ENCODE peak calls at places on chromosomes 1 and 21, in four cellular contexts. D is AG04450, G is epithelial cell of esophagus, T is T47D. B is an unnamed sample.

GRCh38 chr1:8424539-8425116 is 106.7 kb downstream of the SLC45A1 start:
- DNase-seq in T (no peak), G (no peak), D (no peak), B (peak)

GRCh38 chr1:10814954-10815862 is 18.8 kb upstream of the CASZ1 start:
- DNase-seq in G (no peak), D (no peak), T (no peak), B (peak)

GRCh38 chr1:9723068-9723805 is 71.7 kb downstream of the PIK3CD start:
- DNase-seq in D (no peak), T (no peak), G (no peak), B (no peak)

GRCh38 chr1:177780096-177780700 is 189.7 kb downstream of the SEC16B start:
- DNase-seq in D (peak), T (peak), G (peak), B (peak)

GRCh38 chr1:156368889-156369684 is at the start of gene RHBG:
- DNase-seq in T (peak), D (no peak), G (peak), B (peak)

GRCh38 chr1:150574260-150575071 is 4.9 kb downstream of the MCL1 start:
- DNase-seq in G (no peak), T (no peak), D (no peak), B (peak)

GRCh38 chr1:8985915-8986813 is 40.1 kb downstream of the SLC2A7 start:
- DNase-seq in D (peak), T (peak), G (peak), B (peak)

GRCh38 chr1:160641323-160642280 is 5.2 kb downstream of the SLAMF1 start:
- DNase-seq in G (no peak), D (no peak), T (no peak), B (no peak)

GRCh38 chr1:63073530-63074306 is 248.6 kb upstream of the FOXD3 start:
- DNase-seq in G (peak), D (no peak), T (no peak), B (peak)

GRCh38 chr1:159076753-159077656 is at the start of gene AIM2:
- DNase-seq in D (no peak), G (no peak), T (no peak), B (no peak)

GRCh38 chr1:117821782-117822447 is 107.5 kb downstream of the GDAP2 start:
- DNase-seq in T (peak), G (peak), D (peak), B (peak)

GRCh38 chr1:112026018-112026417 is 36.5 kb upstream of the KCND3 start:
- DNase-seq in T (no peak), G (no peak), D (no peak), B (no peak)

GRCh38 chr1:109466440-109467300 is at the start of gene SYPL2:
- DNase-seq in G (no peak), T (peak), D (no peak), B (peak)

GRCh38 chr1:113074237-113074636 is 1.2 kb downstream of the LRIG2 start:
- DNase-seq in D (no peak), T (no peak), G (peak), B (peak)

GRCh38 chr1:236058141-236058626 is 6.7 kb downstream of the NID1 start:
- DNase-seq in G (no peak), D (no peak), T (no peak), B (no peak)

GRCh38 chr21:26842976-26843911 is 2.0 kb downstream of the ADAMTS1 start:
- DNase-seq in G (peak), T (peak), D (peak), B (peak)

GRCh38 chr1:227748496-227749182 is 13.4 kb downstream of the SNAP47 start:
- DNase-seq in T (no peak), D (no peak), G (no peak), B (no peak)

GRCh38 chr1:212293579-212293978 is 8.4 kb downstream of the PPP2R5A start:
- DNase-seq in D (no peak), G (peak), T (peak), B (peak)

GRCh38 chr1:72936151-72936740 is 653.9 kb upstream of the NEGR1 start:
- DNase-seq in G (no peak), D (no peak), T (no peak), B (no peak)

GRCh38 chr1:2306151-2306978 is 78.2 kb downstream of the SKI start:
- DNase-seq in G (no peak), T (no peak), D (no peak), B (no peak)

GRCh38 chr1:41479808-41480160 is 4.7 kb downstream of the EDN2 start:
- DNase-seq in T (no peak), D (no peak), G (no peak), B (no peak)

GRCh38 chr1:156895408-156895874 is 1.9 kb downstream of the PEAR1 start:
- DNase-seq in D (no peak), T (no peak), G (peak), B (no peak)

GRCh38 chr1:154198756-154199562 is 7.1 kb upstream of the TPM3 start:
- DNase-seq in D (no peak), T (peak), G (peak), B (peak)

GRCh38 chr1:41783189-41783639 is 135.5 kb downstream of the HIVEP3 start:
- DNase-seq in D (peak), T (no peak), G (peak), B (no peak)

GRCh38 chr1:178411756-178412399 is 84.9 kb downstream of the CLEC20A start:
- DNase-seq in T (no peak), D (no peak), G (no peak), B (no peak)

GRCh38 chr21:16473965-16474364 is 744.2 kb downstream of the USP25 start:
- DNase-seq in D (no peak), G (no peak), T (no peak), B (no peak)

GRCh38 chr1:110498270-110498669 is 20.7 kb downstream of the KCNA10 start:
- DNase-seq in D (no peak), T (no peak), G (no peak), B (peak)

GRCh38 chr21:42108941-42109340 is 37.8 kb downstream of the UMODL1 start:
- DNase-seq in G (no peak), D (no peak), T (no peak), B (no peak)

GRCh38 chr1:18868801-18869424 is 9.5 kb upstream of the TAS1R2 start:
- DNase-seq in D (no peak), T (no peak), G (no peak), B (no peak)

GRCh38 chr1:84957956-84958355 is 39.0 kb downstream of the MCOLN2 start:
- DNase-seq in T (no peak), D (no peak), G (no peak), B (peak)

GRCh38 chr1:2447274-2448097 is 28.6 kb upstream of the PLCH2 start:
- DNase-seq in T (no peak), G (no peak), D (no peak), B (no peak)

GRCh38 chr1:1022322-1023090 is 2.6 kb downstream of the AGRN start:
- DNase-seq in D (no peak), G (no peak), T (no peak), B (no peak)

GRCh38 chr21:35324372-35325220 is 275.5 kb upstream of the RUNX1 start:
- DNase-seq in G (peak), T (no peak), D (no peak), B (no peak)

GRCh38 chr1:37484325-37485051 is 10.1 kb downstream of the ZC3H12A start:
- DNase-seq in G (peak), T (peak), D (no peak), B (peak)

GRCh38 chr1:201982082-201982922 is at the start of gene RNPEP:
- DNase-seq in G (peak), T (peak), D (no peak), B (peak)

GRCh38 chr1:2348346-2349275 is 42.7 kb downstream of the MORN1 start:
- DNase-seq in D (no peak), G (no peak), T (no peak), B (no peak)

B was measured in DMS53.